ENCODE peak calls at places on chromosomes 16 and 17, in ten cellular contexts. U, S, W, Z, A, E, I, H, V and T are unnamed samples.
A peak's percentile ranks its signal among the peaks of the same experiment; 100 is the strongest.

GRCh38 chr17:38747385-38748328 is 479 bp downstream of the PCGF2 start:
- DNase-seq in V (no peak), Z (peak; percentile 53), S (peak; percentile 76), H (peak; percentile 67), W (no peak), A (no peak), U (no peak), E (no peak), I (peak; percentile 15), T (peak; percentile 13)

GRCh38 chr16:58012481-58012880 is 11.3 kb downstream of the USB1 start:
- DNase-seq in Z (no peak), H (peak; percentile 4), V (no peak), S (no peak), W (no peak), A (no peak), U (no peak), E (no peak), I (no peak), T (no peak)

GRCh38 chr17:1716912-1717695 is 6.9 kb upstream of the TLCD2 start:
- DNase-seq in A (peak; percentile 97), Z (peak; percentile 99), V (peak; percentile 68), S (peak; percentile 91), H (peak; percentile 84), U (peak; percentile 58), I (peak; percentile 99), E (peak; percentile 99), W (peak; percentile 99), T (peak; percentile 93)

GRCh38 chr17:79188048-79188447 is 113.4 kb downstream of the ENGASE start:
- DNase-seq in S (peak; percentile 71), I (no peak), Z (peak; percentile 18), H (peak; percentile 85), E (no peak), A (no peak), U (no peak), V (no peak), W (no peak), T (no peak)

GRCh38 chr17:78617371-78618061 is 40.3 kb upstream of the DNAH17 start:
- DNase-seq in I (no peak), V (no peak), U (no peak), H (no peak), A (no peak), Z (no peak), E (no peak), W (no peak), S (no peak), T (no peak)

GRCh38 chr16:31365131-31365865 is 10.3 kb downstream of the ITGAX start:
- DNase-seq in E (no peak), S (peak; percentile 57), Z (peak; percentile 62), H (no peak), V (no peak), A (no peak), U (no peak), I (no peak), W (no peak), T (no peak)

GRCh38 chr17:77036841-77037381 is 103.9 kb upstream of the SEC14L1 start:
- DNase-seq in A (no peak), S (peak; percentile 42), W (no peak), H (peak; percentile 58), V (no peak), Z (peak; percentile 19), U (no peak), E (no peak), I (no peak), T (no peak)

GRCh38 chr16:20349615-20350014 is 2.9 kb downstream of the UMOD start:
- DNase-seq in A (no peak), H (no peak), Z (no peak), V (no peak), U (no peak), W (no peak), E (no peak), S (no peak), I (no peak), T (no peak)

GRCh38 chr17:69525920-69526841 is 111.7 kb downstream of the MAP2K6 start:
- DNase-seq in U (no peak), E (peak; percentile 54), Z (peak; percentile 69), S (peak; percentile 33), A (no peak), W (peak; percentile 73), H (peak; percentile 27), I (peak; percentile 56), V (no peak), T (peak; percentile 15)